ENCODE peak calls at places on chromosomes 6 and 20, in eight cellular contexts. M is GM13977, J is left ventricle myocardium inferior, D is Calu3, H is tibial artery, G is kidney, N is WERI-Rb-1, T is colonic mucosa. W is an unnamed sample.

GRCh38 chr6:142681099-142681498 is 263.9 kb downstream of the HIVEP2 start:
- DNase-seq in D (no peak), G (no peak), M (no peak), N (no peak), H (no peak), J (no peak), T (no peak), W (no peak)

GRCh38 chr6:37254881-37255280 is 2.7 kb upstream of the TBC1D22B start:
- DNase-seq in D (no peak), M (no peak), H (no peak), T (no peak), J (no peak), N (no peak), G (no peak), W (no peak)

GRCh38 chr6:127103482-127103881 is 15.0 kb upstream of the RSPO3 start:
- DNase-seq in H (no peak), M (no peak), J (no peak), N (no peak), D (no peak), T (no peak), G (no peak), W (no peak)

GRCh38 chr20:38870733-38871559 is 55.3 kb upstream of the FAM83D start:
- DNase-seq in T (peak), H (no peak), J (no peak), D (peak), M (no peak), N (no peak), G (no peak), W (no peak)

GRCh38 chr6:43043310-43043709 is 10.3 kb downstream of the CUL7 start:
- DNase-seq in T (no peak), D (no peak), J (no peak), G (no peak), H (no peak), N (no peak), M (no peak), W (no peak)

GRCh38 chr6:149925974-149926777 is 3.3 kb upstream of the RAET1G start:
- DNase-seq in G (peak), T (peak), M (no peak), D (peak), J (peak), H (peak), N (peak), W (peak)

GRCh38 chr20:60262967-60263603 is 304.9 kb downstream of the CDH26 start:
- DNase-seq in J (peak), H (no peak), G (no peak), M (peak), T (peak), D (peak), N (peak), W (peak)

GRCh38 chr6:153096792-153097191 is 34.3 kb downstream of the RGS17 start:
- DNase-seq in T (no peak), N (no peak), G (no peak), D (no peak), J (no peak), M (no peak), H (no peak), W (no peak)

GRCh38 chr20:9515761-9516657 is 1.6 kb downstream of the LAMP5 start:
- DNase-seq in M (no peak), N (no peak), J (peak), H (no peak), D (peak), G (peak), T (no peak), W (peak)

GRCh38 chr6:21263531-21264287 is 329.8 kb upstream of the SOX4 start:
- DNase-seq in M (peak), H (no peak), G (no peak), T (no peak), N (no peak), J (no peak), D (no peak), W (no peak)

GRCh38 chr20:22374678-22375590 is 209.4 kb downstream of the FOXA2 start:
- DNase-seq in T (no peak), H (no peak), M (no peak), G (no peak), J (no peak), D (no peak), N (no peak), W (no peak)

GRCh38 chr20:36666181-36666740 is 20.3 kb upstream of the SLA2 start:
- DNase-seq in J (no peak), M (no peak), D (no peak), T (no peak), H (no peak), G (no peak), N (no peak), W (no peak)

GRCh38 chr20:42123981-42124473 is 505.9 kb upstream of the CHD6 start:
- DNase-seq in H (no peak), J (peak), M (no peak), T (no peak), D (no peak), G (no peak), N (no peak), W (no peak)

GRCh38 chr6:160337301-160337700 is 10.9 kb upstream of the SLC22A3 start:
- DNase-seq in T (no peak), H (no peak), G (no peak), D (peak), J (no peak), M (no peak), N (no peak), W (no peak)

GRCh38 chr6:161444464-161444863 is 170.6 kb upstream of the AGPAT4 start:
- DNase-seq in M (no peak), T (no peak), N (no peak), G (no peak), J (no peak), H (no peak), D (no peak), W (peak)

GRCh38 chr6:107957165-107957908 is 671 bp downstream of the SEC63 start:
- DNase-seq in J (peak), G (peak), N (peak), T (peak), H (peak), D (peak), M (peak), W (peak)

GRCh38 chr20:61185181-61185580 is 66.9 kb upstream of the CDH4 start:
- DNase-seq in J (no peak), H (no peak), D (no peak), T (no peak), N (no peak), G (no peak), M (no peak), W (no peak)

GRCh38 chr6:110557226-110557625 is 80.8 kb upstream of the SLC22A16 start:
- DNase-seq in M (no peak), N (no peak), H (no peak), J (no peak), D (no peak), T (peak), G (no peak), W (no peak)

GRCh38 chr6:15036690-15037245 is 209.1 kb upstream of the JARID2 start:
- DNase-seq in D (peak), H (no peak), J (peak), N (peak), T (no peak), M (no peak), G (no peak), W (peak)

GRCh38 chr6:16759646-16760535 is 1.4 kb downstream of the ATXN1 start:
- DNase-seq in G (peak), N (peak), M (peak), D (peak), T (peak), J (peak), H (peak), W (peak)

GRCh38 chr6:126030045-126030444 is 43.7 kb downstream of the TRMT11 start:
- DNase-seq in G (no peak), T (no peak), J (no peak), M (no peak), H (no peak), N (no peak), D (no peak), W (no peak)

GRCh38 chr6:87164506-87164905 is 9.1 kb downstream of the ZNF292 start:
- DNase-seq in J (no peak), M (no peak), G (no peak), N (no peak), T (no peak), D (no peak), H (no peak), W (no peak)

GRCh38 chr6:142907544-142907943 is 37.4 kb downstream of the HIVEP2 start:
- DNase-seq in J (no peak), D (no peak), G (no peak), M (no peak), H (no peak), T (no peak), N (no peak), W (no peak)

GRCh38 chr6:53112871-53113270 is 35.8 kb downstream of the GCM1 start:
- DNase-seq in J (no peak), G (no peak), N (peak), H (no peak), M (no peak), T (no peak), D (peak), W (no peak)

GRCh38 chr6:4973972-4974885 is 29.6 kb downstream of the RPP40 start:
- DNase-seq in H (peak), T (no peak), N (peak), J (no peak), D (no peak), M (no peak), G (no peak), W (no peak)

GRCh38 chr6:129593233-129593564 is 116.8 kb downstream of the ARHGAP18 start:
- DNase-seq in H (no peak), N (no peak), J (no peak), T (no peak), M (no peak), D (no peak), G (no peak), W (no peak)

GRCh38 chr20:37971561-37972127 is 61.6 kb downstream of the TTI1 start:
- DNase-seq in D (no peak), T (no peak), G (no peak), J (no peak), N (no peak), H (no peak), M (no peak), W (no peak)

GRCh38 chr20:34871320-34871926 is 1.2 kb downstream of the GGT7 start:
- DNase-seq in T (no peak), G (no peak), J (no peak), N (no peak), M (no peak), D (no peak), H (no peak), W (no peak)

GRCh38 chr20:53921443-53921973 is 148.9 kb downstream of the BCAS1 start:
- DNase-seq in N (no peak), J (no peak), G (no peak), T (no peak), H (no peak), M (no peak), D (peak), W (no peak)

GRCh38 chr6:111658445-111659154 is 52.9 kb upstream of the TRAF3IP2 start:
- DNase-seq in T (no peak), G (no peak), M (no peak), D (no peak), H (peak), J (no peak), N (no peak), W (no peak)

GRCh38 chr6:33405541-33405940 is 5.3 kb upstream of the PHF1 start:
- DNase-seq in M (no peak), G (no peak), H (no peak), T (no peak), N (no peak), J (no peak), D (no peak), W (no peak)

GRCh38 chr6:33406161-33406560 is 4.7 kb upstream of the PHF1 start:
- DNase-seq in D (no peak), G (peak), T (no peak), M (no peak), N (no peak), H (no peak), J (no peak), W (no peak)

GRCh38 chr6:33404884-33405283 is 5.9 kb upstream of the PHF1 start:
- DNase-seq in N (no peak), D (no peak), T (no peak), H (no peak), M (no peak), G (peak), J (no peak), W (no peak)

GRCh38 chr6:33410050-33410710 is 634 bp upstream of the PHF1 start:
- DNase-seq in J (peak), M (peak), D (peak), H (peak), T (peak), N (peak), G (peak), W (peak)

DNA sequence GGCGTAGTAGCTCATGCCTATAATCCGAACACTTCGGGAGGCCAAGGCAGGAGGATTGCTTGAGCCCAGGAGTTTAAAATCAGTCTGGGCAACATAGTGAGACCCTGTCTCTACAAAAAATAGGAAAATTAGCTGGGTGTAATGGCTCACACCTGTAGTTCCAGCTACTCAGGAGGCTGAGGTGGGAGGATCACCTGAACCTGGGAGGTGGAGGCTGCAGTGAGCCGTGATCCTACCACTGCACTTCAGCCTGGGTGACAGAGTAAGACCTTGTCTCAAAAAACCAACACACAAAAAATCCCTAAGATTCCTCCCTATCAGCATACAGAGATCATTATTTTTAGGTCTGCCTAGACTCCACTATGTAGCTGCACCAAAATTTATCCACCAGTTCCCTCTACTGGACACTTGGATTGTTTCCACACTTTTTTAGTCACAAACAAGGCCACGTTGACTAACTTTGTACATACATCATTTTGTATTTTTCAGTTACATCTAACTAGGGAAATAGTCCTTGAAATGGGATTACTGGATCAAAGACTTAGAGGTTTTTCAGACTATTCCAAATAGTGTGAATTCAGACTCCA is 3.6 kb upstream of the PHF1 start:
- DNase-seq in N (no peak), J (no peak), M (no peak), H (no peak), G (no peak), T (no peak), D (no peak), W (no peak)
- TF ChIP-seq CTCF in N (peak), J (peak), M (peak), H (peak), G (peak), T (no peak), D (no peak), W (no peak)

GRCh38 chr6:7249946-7250643 is 62.9 kb downstream of the SSR1 start:
- DNase-seq in D (no peak), T (no peak), H (no peak), M (no peak), G (no peak), J (no peak), N (peak), W (no peak)
- TF ChIP-seq CTCF in D (no peak), T (no peak), H (no peak), M (no peak), G (no peak), J (no peak), N (peak), W (no peak)

GRCh38 chr6:106553440-106553839 is 75.9 kb downstream of the RTN4IP1 start:
- DNase-seq in J (no peak), M (no peak), G (no peak), D (no peak), N (no peak), H (no peak), T (no peak), W (no peak)
- TF ChIP-seq CTCF in J (no peak), M (no peak), G (no peak), D (no peak), N (no peak), H (no peak), T (no peak), W (no peak)

GRCh38 chr20:13844296-13844695 is 59.5 kb downstream of the NDUFAF5 start:
- DNase-seq in G (no peak), H (no peak), M (no peak), T (no peak), N (no peak), J (no peak), D (no peak), W (no peak)

GRCh38 chr20:13841206-13841605 is 56.4 kb downstream of the NDUFAF5 start:
- DNase-seq in M (no peak), N (no peak), J (no peak), D (no peak), H (no peak), G (no peak), T (no peak), W (no peak)

GRCh38 chr20:13840093-13840465 is 55.3 kb downstream of the NDUFAF5 start:
- DNase-seq in M (no peak), H (no peak), G (no peak), J (no peak), N (no peak), T (no peak), D (no peak), W (no peak)

GRCh38 chr20:13838664-13839063 is 53.8 kb downstream of the NDUFAF5 start:
- DNase-seq in D (no peak), G (no peak), M (no peak), T (no peak), N (no peak), J (no peak), H (no peak), W (no peak)

GRCh38 chr20:13839421-13840092 is 54.7 kb downstream of the NDUFAF5 start:
- DNase-seq in H (no peak), T (no peak), J (no peak), G (no peak), D (no peak), N (peak), M (no peak), W (no peak)
- TF ChIP-seq CTCF in H (no peak), T (no peak), J (no peak), G (no peak), D (no peak), N (no peak), M (no peak), W (no peak)

DNA sequence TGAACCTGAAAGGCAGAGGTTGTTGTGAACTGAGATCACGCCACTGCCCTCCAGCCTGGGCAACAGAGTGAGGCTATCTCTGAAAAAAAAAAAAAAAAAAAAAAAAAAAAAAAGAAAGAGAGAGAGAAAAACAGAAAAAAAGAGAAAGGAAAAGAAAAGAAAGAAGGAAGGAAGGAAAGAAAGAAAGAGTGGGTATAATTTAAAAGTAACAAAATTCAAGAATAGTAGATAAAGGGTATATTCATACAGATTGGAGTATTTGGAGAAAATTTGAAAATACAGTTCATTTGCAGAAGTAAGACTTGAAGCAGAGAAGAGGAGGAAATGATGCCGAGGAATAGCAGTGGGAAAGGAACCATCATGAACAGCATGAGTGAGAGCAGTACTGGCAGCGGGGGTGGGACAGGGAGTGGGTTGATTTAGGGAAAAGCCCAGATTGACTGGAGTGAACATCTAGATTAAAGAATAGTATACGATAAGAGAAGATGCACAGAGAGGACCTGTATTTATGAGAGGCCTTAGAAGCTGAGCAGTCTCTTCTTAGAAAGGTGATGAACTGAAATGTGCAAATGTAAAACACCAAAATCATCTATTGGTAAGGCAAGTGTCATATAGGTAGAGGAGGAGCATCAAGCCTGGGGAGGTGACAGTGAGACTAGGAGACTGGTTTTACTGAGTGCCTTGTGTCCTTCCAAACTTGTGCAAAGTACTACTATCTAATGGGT is 17.8 kb upstream of the HLA-DRB1 start:
- DNase-seq in N (no peak), H (no peak), M (no peak), G (no peak), T (no peak), D (no peak), J (no peak), W (no peak)
- TF ChIP-seq CTCF in N (no peak), H (no peak), M (no peak), G (no peak), T (no peak), D (no peak), J (no peak), W (no peak)

GRCh38 chr20:58622671-58623578 is 28.2 kb upstream of the STX16 start:
- DNase-seq in T (no peak), H (no peak), G (peak), J (no peak), D (no peak), N (no peak), M (no peak), W (no peak)

GRCh38 chr20:58621906-58622548 is 29.1 kb upstream of the STX16 start:
- DNase-seq in T (no peak), D (no peak), N (no peak), M (no peak), G (peak), H (no peak), J (no peak), W (no peak)

GRCh38 chr20:58624687-58625086 is 26.4 kb upstream of the STX16 start:
- DNase-seq in H (no peak), N (no peak), T (no peak), D (no peak), J (no peak), M (no peak), G (peak), W (no peak)

GRCh38 chr20:58625585-58625984 is 25.5 kb upstream of the STX16 start:
- DNase-seq in G (peak), N (no peak), J (no peak), T (no peak), H (no peak), D (no peak), M (no peak), W (no peak)

GRCh38 chr20:58623579-58624473 is 27.3 kb upstream of the STX16 start:
- DNase-seq in N (no peak), T (no peak), H (peak), D (peak), M (no peak), G (peak), J (peak), W (no peak)
- TF ChIP-seq CTCF in N (no peak), T (no peak), H (no peak), D (no peak), M (no peak), G (no peak), J (no peak), W (no peak)

W was measured in glutamatergic neuron.